ENCODE peak calls at places on chromosome 21, in eight cellular contexts. One of them, this sample, is unnamed.

GRCh38 chr21:33267250-33267649 is 1.1 kb downstream of the IL10RB start:
- DNase-seq in HT1080: no peak
- DNase-seq in globus pallidus: no peak
- DNase-seq in HTR-8/SVneo: no peak
- DNase-seq in EL: peak
- DNase-seq in T follicular helper cell: no peak
- DNase-seq in NCI-H1417 treated with DMSO at 0.1 percent for 48 hours: no peak
- DNase-seq in activated T-cell treated with anti-CD3 and anti-CD28 coated beads for 1 hour: no peak
- DNase-seq in this sample: no peak

GRCh38 chr21:25005388-25005787 is 601.9 kb downstream of the MRPL39 start:
- DNase-seq in HT1080: peak
- DNase-seq in globus pallidus: no peak
- DNase-seq in HTR-8/SVneo: peak
- DNase-seq in EL: no peak
- DNase-seq in T follicular helper cell: no peak
- DNase-seq in NCI-H1417 treated with DMSO at 0.1 percent for 48 hours: no peak
- DNase-seq in activated T-cell treated with anti-CD3 and anti-CD28 coated beads for 1 hour: no peak
- DNase-seq in this sample: no peak

GRCh38 chr21:37338671-37339526 is 27.7 kb upstream of the DYRK1A start:
- DNase-seq in HT1080: peak
- DNase-seq in globus pallidus: no peak
- DNase-seq in HTR-8/SVneo: peak
- DNase-seq in EL: peak
- DNase-seq in T follicular helper cell: no peak
- DNase-seq in NCI-H1417 treated with DMSO at 0.1 percent for 48 hours: no peak
- DNase-seq in activated T-cell treated with anti-CD3 and anti-CD28 coated beads for 1 hour: no peak
- DNase-seq in this sample: peak

GRCh38 chr21:45285266-45285931 is 2.3 kb downstream of the POFUT2 start:
- DNase-seq in HT1080: no peak
- DNase-seq in globus pallidus: no peak
- DNase-seq in HTR-8/SVneo: no peak
- DNase-seq in EL: no peak
- DNase-seq in T follicular helper cell: no peak
- DNase-seq in NCI-H1417 treated with DMSO at 0.1 percent for 48 hours: no peak
- DNase-seq in activated T-cell treated with anti-CD3 and anti-CD28 coated beads for 1 hour: no peak
- DNase-seq in this sample: no peak

GRCh38 chr21:35326677-35327076 is 277.6 kb upstream of the RUNX1 start:
- DNase-seq in HT1080: no peak
- DNase-seq in globus pallidus: no peak
- DNase-seq in HTR-8/SVneo: no peak
- DNase-seq in EL: no peak
- DNase-seq in T follicular helper cell: no peak
- DNase-seq in NCI-H1417 treated with DMSO at 0.1 percent for 48 hours: no peak
- DNase-seq in activated T-cell treated with anti-CD3 and anti-CD28 coated beads for 1 hour: no peak
- DNase-seq in this sample: no peak

GRCh38 chr21:41008971-41009370 is 159.0 kb upstream of the BACE2 start:
- DNase-seq in HT1080: no peak
- DNase-seq in globus pallidus: peak
- DNase-seq in HTR-8/SVneo: no peak
- DNase-seq in EL: no peak
- DNase-seq in T follicular helper cell: no peak
- DNase-seq in NCI-H1417 treated with DMSO at 0.1 percent for 48 hours: no peak
- DNase-seq in activated T-cell treated with anti-CD3 and anti-CD28 coated beads for 1 hour: no peak
- DNase-seq in this sample: peak

GRCh38 chr21:39776589-39776988 is 31.6 kb downstream of the IGSF5 start:
- DNase-seq in HT1080: no peak
- DNase-seq in globus pallidus: no peak
- DNase-seq in HTR-8/SVneo: no peak
- DNase-seq in EL: no peak
- DNase-seq in T follicular helper cell: no peak
- DNase-seq in NCI-H1417 treated with DMSO at 0.1 percent for 48 hours: no peak
- DNase-seq in activated T-cell treated with anti-CD3 and anti-CD28 coated beads for 1 hour: no peak
- DNase-seq in this sample: no peak

GRCh38 chr21:32411366-32412161 is 942 bp upstream of the EVA1C start:
- DNase-seq in HT1080: no peak
- DNase-seq in globus pallidus: peak
- DNase-seq in HTR-8/SVneo: peak
- DNase-seq in EL: peak
- DNase-seq in T follicular helper cell: peak
- DNase-seq in NCI-H1417 treated with DMSO at 0.1 percent for 48 hours: peak
- DNase-seq in activated T-cell treated with anti-CD3 and anti-CD28 coated beads for 1 hour: peak
- DNase-seq in this sample: no peak

GRCh38 chr21:35400233-35400939 is 351.3 kb upstream of the RUNX1 start:
- DNase-seq in HT1080: peak
- DNase-seq in globus pallidus: peak
- DNase-seq in HTR-8/SVneo: peak
- DNase-seq in EL: peak
- DNase-seq in T follicular helper cell: peak
- DNase-seq in NCI-H1417 treated with DMSO at 0.1 percent for 48 hours: peak
- DNase-seq in activated T-cell treated with anti-CD3 and anti-CD28 coated beads for 1 hour: no peak
- DNase-seq in this sample: peak

GRCh38 chr21:41460578-41461527 is 34.8 kb downstream of the MX1 start:
- DNase-seq in HT1080: peak
- DNase-seq in globus pallidus: peak
- DNase-seq in HTR-8/SVneo: peak
- DNase-seq in EL: peak
- DNase-seq in T follicular helper cell: peak
- DNase-seq in NCI-H1417 treated with DMSO at 0.1 percent for 48 hours: no peak
- DNase-seq in activated T-cell treated with anti-CD3 and anti-CD28 coated beads for 1 hour: peak
- DNase-seq in this sample: peak

GRCh38 chr21:31557956-31558838 is 101.3 kb upstream of the SOD1 start:
- DNase-seq in HT1080: no peak
- DNase-seq in globus pallidus: peak
- DNase-seq in HTR-8/SVneo: peak
- DNase-seq in EL: peak
- DNase-seq in T follicular helper cell: peak
- DNase-seq in NCI-H1417 treated with DMSO at 0.1 percent for 48 hours: no peak
- DNase-seq in activated T-cell treated with anti-CD3 and anti-CD28 coated beads for 1 hour: peak
- DNase-seq in this sample: peak

GRCh38 chr21:32726742-32727477 is 903 bp downstream of the SYNJ1 start:
- DNase-seq in HT1080: peak
- DNase-seq in globus pallidus: peak
- DNase-seq in HTR-8/SVneo: peak
- DNase-seq in EL: peak
- DNase-seq in T follicular helper cell: no peak
- DNase-seq in NCI-H1417 treated with DMSO at 0.1 percent for 48 hours: no peak
- DNase-seq in activated T-cell treated with anti-CD3 and anti-CD28 coated beads for 1 hour: no peak
- DNase-seq in this sample: peak

GRCh38 chr21:32499249-32500055 is 85.9 kb downstream of the TCP10L start:
- DNase-seq in HT1080: peak
- DNase-seq in globus pallidus: no peak
- DNase-seq in HTR-8/SVneo: no peak
- DNase-seq in EL: peak
- DNase-seq in T follicular helper cell: no peak
- DNase-seq in NCI-H1417 treated with DMSO at 0.1 percent for 48 hours: no peak
- DNase-seq in activated T-cell treated with anti-CD3 and anti-CD28 coated beads for 1 hour: no peak
- DNase-seq in this sample: no peak

GRCh38 chr21:45973475-45974072 is 8.0 kb upstream of the COL6A1 start:
- DNase-seq in HT1080: peak
- DNase-seq in globus pallidus: peak
- DNase-seq in HTR-8/SVneo: peak
- DNase-seq in EL: peak
- DNase-seq in T follicular helper cell: peak
- DNase-seq in NCI-H1417 treated with DMSO at 0.1 percent for 48 hours: peak
- DNase-seq in activated T-cell treated with anti-CD3 and anti-CD28 coated beads for 1 hour: peak
- DNase-seq in this sample: peak

GRCh38 chr21:14737922-14738321 is 191.8 kb upstream of the SAMSN1 start:
- DNase-seq in HT1080: peak
- DNase-seq in globus pallidus: peak
- DNase-seq in HTR-8/SVneo: peak
- DNase-seq in EL: peak
- DNase-seq in T follicular helper cell: peak
- DNase-seq in NCI-H1417 treated with DMSO at 0.1 percent for 48 hours: no peak
- DNase-seq in activated T-cell treated with anti-CD3 and anti-CD28 coated beads for 1 hour: peak
- DNase-seq in this sample: peak

GRCh38 chr21:33327326-33327725 is 2.6 kb downstream of the IFNAR1 start:
- DNase-seq in HT1080: no peak
- DNase-seq in globus pallidus: no peak
- DNase-seq in HTR-8/SVneo: no peak
- DNase-seq in EL: no peak
- DNase-seq in T follicular helper cell: no peak
- DNase-seq in NCI-H1417 treated with DMSO at 0.1 percent for 48 hours: no peak
- DNase-seq in activated T-cell treated with anti-CD3 and anti-CD28 coated beads for 1 hour: no peak
- DNase-seq in this sample: peak

GRCh38 chr21:28239345-28239744 is 753.3 kb downstream of the LTN1 start:
- DNase-seq in HT1080: no peak
- DNase-seq in globus pallidus: no peak
- DNase-seq in HTR-8/SVneo: no peak
- DNase-seq in EL: no peak
- DNase-seq in T follicular helper cell: no peak
- DNase-seq in NCI-H1417 treated with DMSO at 0.1 percent for 48 hours: no peak
- DNase-seq in activated T-cell treated with anti-CD3 and anti-CD28 coated beads for 1 hour: no peak
- DNase-seq in this sample: no peak

GRCh38 chr21:36150192-36150711 is 6.4 kb upstream of the DOP1B start:
- DNase-seq in HT1080: peak
- DNase-seq in globus pallidus: peak
- DNase-seq in HTR-8/SVneo: no peak
- DNase-seq in EL: peak
- DNase-seq in T follicular helper cell: no peak
- DNase-seq in NCI-H1417 treated with DMSO at 0.1 percent for 48 hours: no peak
- DNase-seq in activated T-cell treated with anti-CD3 and anti-CD28 coated beads for 1 hour: no peak
- DNase-seq in this sample: no peak

GRCh38 chr21:44995257-44995941 is 55.6 kb downstream of the SLX9 start:
- DNase-seq in HT1080: no peak
- DNase-seq in globus pallidus: no peak
- DNase-seq in HTR-8/SVneo: no peak
- DNase-seq in EL: no peak
- DNase-seq in T follicular helper cell: no peak
- DNase-seq in NCI-H1417 treated with DMSO at 0.1 percent for 48 hours: no peak
- DNase-seq in activated T-cell treated with anti-CD3 and anti-CD28 coated beads for 1 hour: no peak
- DNase-seq in this sample: no peak